ENCODE peak calls at places on chromosomes 6 and 20, in nine cellular contexts. W is T follicular helper cell, Y is ACHN, E is cardiac muscle cell, N is sigmoid colon, O is head of caudate nucleus, L is EL, I is AG08395, K is left colon. M is an unnamed sample.

GRCh38 chr20:61663521-61664425 is 401.9 kb downstream of the TAF4 start:
- DNase-seq in W (no peak), Y (no peak), E (no peak), N (no peak), O (no peak), L (no peak), I (no peak), K (no peak), M (no peak)

GRCh38 chr6:27088068-27088467 is 159.4 kb upstream of the PRSS16 start:
- DNase-seq in W (no peak), Y (no peak), E (no peak), N (no peak), O (no peak), L (no peak), I (no peak), K (no peak), M (no peak)

GRCh38 chr20:19915111-19915798 is 101.9 kb upstream of the NAA20 start:
- DNase-seq in W (no peak), Y (no peak), E (peak), N (no peak), O (no peak), L (no peak), I (no peak), K (no peak), M (peak)

GRCh38 chr6:119347466-119348307 is 1.9 kb downstream of the MAN1A1 start:
- DNase-seq in W (no peak), Y (no peak), E (no peak), N (peak), O (peak), L (no peak), I (peak), K (peak), M (peak)

GRCh38 chr20:59322813-59323469 is 22.5 kb downstream of the EDN3 start:
- DNase-seq in W (no peak), Y (no peak), E (no peak), N (no peak), O (no peak), L (no peak), I (peak), K (no peak), M (no peak)

GRCh38 chr6:37125779-37126553 is 44.0 kb upstream of the PIM1 start:
- DNase-seq in W (no peak), Y (no peak), E (peak), N (no peak), O (no peak), L (no peak), I (no peak), K (no peak), M (no peak)

GRCh38 chr20:2757001-2757400 is 43.4 kb downstream of the CPXM1 start:
- DNase-seq in W (no peak), Y (no peak), E (no peak), N (no peak), O (no peak), L (no peak), I (no peak), K (no peak), M (no peak)

GRCh38 chr6:72621243-72622093 is at the start of gene KCNQ5:
- DNase-seq in W (no peak), Y (peak), E (peak), N (no peak), O (peak), L (peak), I (peak), K (no peak), M (no peak)

GRCh38 chr20:17967595-17968365 is 814 bp downstream of the SNX5 start:
- DNase-seq in W (no peak), Y (no peak), E (peak), N (no peak), O (no peak), L (peak), I (peak), K (no peak), M (no peak)

GRCh38 chr6:30917487-30917886 is 3.4 kb downstream of the VARS2 start:
- DNase-seq in W (no peak), Y (no peak), E (no peak), N (no peak), O (no peak), L (no peak), I (no peak), K (no peak), M (no peak)

GRCh38 chr6:35483892-35484645 is 12.8 kb downstream of the TEAD3 start:
- DNase-seq in W (no peak), Y (no peak), E (no peak), N (no peak), O (no peak), L (no peak), I (no peak), K (no peak), M (no peak)

GRCh38 chr6:17365961-17366360 is 27.4 kb upstream of the CAP2 start:
- DNase-seq in W (no peak), Y (no peak), E (no peak), N (no peak), O (no peak), L (no peak), I (no peak), K (no peak), M (no peak)

GRCh38 chr6:166605752-166606151 is 19.3 kb upstream of the RAMACL start:
- DNase-seq in W (no peak), Y (no peak), E (no peak), N (no peak), O (no peak), L (no peak), I (no peak), K (no peak), M (no peak)

GRCh38 chr6:27280064-27280539 is 32.0 kb downstream of the POM121L2 start:
- DNase-seq in W (no peak), Y (peak), E (peak), N (no peak), O (no peak), L (peak), I (peak), K (no peak), M (no peak)

GRCh38 chr6:158849899-158850806 is 31.0 kb upstream of the EZR start:
- DNase-seq in W (peak), Y (peak), E (peak), N (no peak), O (peak), L (peak), I (peak), K (peak), M (no peak)

GRCh38 chr20:62253398-62253797 is 15.1 kb downstream of the OSBPL2 start:
- DNase-seq in W (no peak), Y (no peak), E (no peak), N (no peak), O (no peak), L (no peak), I (no peak), K (no peak), M (no peak)

GRCh38 chr6:134590449-134590848 is 272.5 kb upstream of the SGK1 start:
- DNase-seq in W (no peak), Y (no peak), E (peak), N (no peak), O (no peak), L (peak), I (peak), K (no peak), M (no peak)

GRCh38 chr6:7237653-7238190 is 75.3 kb downstream of the SSR1 start:
- DNase-seq in W (no peak), Y (no peak), E (no peak), N (no peak), O (no peak), L (no peak), I (no peak), K (no peak), M (no peak)

GRCh38 chr6:139855741-139856206 is 481.3 kb upstream of the CITED2 start:
- DNase-seq in W (no peak), Y (no peak), E (no peak), N (no peak), O (no peak), L (peak), I (peak), K (no peak), M (no peak)

GRCh38 chr20:9215539-9215938 is 146.7 kb downstream of the PLCB4 start:
- DNase-seq in W (no peak), Y (peak), E (no peak), N (no peak), O (no peak), L (no peak), I (no peak), K (no peak), M (no peak)

GRCh38 chr6:47137073-47137472 is 94.9 kb upstream of the ADGRF1 start:
- DNase-seq in W (no peak), Y (no peak), E (no peak), N (no peak), O (no peak), L (no peak), I (no peak), K (no peak), M (no peak)